ENCODE peak calls at places on chromosome 14, in ten cellular contexts. Q is endothelial cell; U is left ventricle myocardium inferior; V is T follicular helper cell; Z is left cardiac atrium; Y is lower lobe of right lung; C is CD8-positive, alpha-beta T cell; W is astrocyte of the cerebellum; M is Ammon's horn; S is Right ventricle myocardium inferior. O is an unnamed sample.

GRCh38 chr14:22271838-22272237 is 317.2 kb downstream of the DAD1 start:
- DNase-seq in S (no peak), V (no peak), W (no peak), Q (no peak), M (no peak), Z (no peak), C (no peak), Y (no peak), U (no peak), O (no peak)

GRCh38 chr14:63901434-63902085 is 48.8 kb downstream of the SYNE2 start:
- DNase-seq in Q (no peak), V (no peak), S (no peak), Z (no peak), W (peak), U (no peak), C (no peak), Y (no peak), M (no peak), O (no peak)

GRCh38 chr14:33617154-33617553 is 333.7 kb downstream of the EGLN3 start:
- DNase-seq in S (no peak), Q (no peak), U (no peak), W (peak), V (no peak), M (no peak), C (no peak), Y (no peak), Z (no peak), O (no peak)

GRCh38 chr14:74508292-74508731 is 14.7 kb downstream of the ISCA2 start:
- DNase-seq in W (no peak), V (no peak), Z (no peak), S (no peak), U (no peak), Q (peak), C (no peak), Y (no peak), M (no peak), O (peak)

GRCh38 chr14:53190938-53191337 is 37.8 kb upstream of the DDHD1 start:
- DNase-seq in W (no peak), C (no peak), Y (no peak), M (peak), U (no peak), Z (no peak), Q (no peak), V (no peak), S (no peak), O (no peak)

GRCh38 chr14:68160269-68160668 is 340.7 kb downstream of the RAD51B start:
- DNase-seq in Q (no peak), M (no peak), Z (no peak), W (no peak), U (no peak), Y (no peak), C (no peak), S (no peak), V (no peak), O (no peak)

GRCh38 chr14:51240804-51241380 is 845 bp downstream of the TMX1 start:
- DNase-seq in U (no peak), V (no peak), Z (no peak), C (no peak), S (no peak), Y (no peak), W (no peak), M (no peak), Q (no peak), O (no peak)

GRCh38 chr14:77347746-77348145 is 26.9 kb downstream of the GSTZ1 start:
- DNase-seq in V (no peak), C (no peak), Q (no peak), W (no peak), U (no peak), M (no peak), Y (no peak), S (no peak), Z (no peak), O (no peak)

GRCh38 chr14:73457935-73458218 is 469 bp downstream of the NUMB start:
- DNase-seq in C (no peak), V (no peak), W (no peak), Z (no peak), Y (peak), U (peak), S (peak), M (peak), Q (no peak), O (no peak)

GRCh38 chr14:22850944-22851790 is 14.8 kb downstream of the MMP14 start:
- DNase-seq in Q (peak), M (peak), W (peak), C (no peak), U (peak), Y (peak), Z (peak), V (no peak), S (peak), O (peak)

GRCh38 chr14:44846232-44846824 is 115.4 kb downstream of the KLHL28 start:
- DNase-seq in V (no peak), Z (no peak), W (peak), Y (no peak), C (no peak), Q (peak), S (no peak), U (no peak), M (peak), O (no peak)

GRCh38 chr14:79136437-79137430 is 966.6 kb downstream of the NRXN3 start:
- DNase-seq in M (no peak), S (no peak), Q (no peak), Y (no peak), V (no peak), Z (no peak), W (peak), C (no peak), U (no peak), O (no peak)

GRCh38 chr14:34460841-34461240 is 1.2 kb downstream of the SPTSSA start:
- DNase-seq in V (no peak), Q (no peak), U (no peak), W (peak), M (no peak), C (no peak), Y (no peak), Z (no peak), S (no peak), O (no peak)

GRCh38 chr14:90154110-90154509 is 92.3 kb downstream of the KCNK13 start:
- DNase-seq in Y (no peak), V (no peak), S (no peak), M (no peak), U (no peak), Z (no peak), W (no peak), C (no peak), Q (no peak), O (no peak)

GRCh38 chr14:64721391-64721791 is 17.2 kb downstream of the PLEKHG3 start:
- DNase-seq in Q (no peak), U (no peak), V (no peak), C (no peak), M (peak), Y (no peak), W (peak), Z (peak), S (no peak), O (no peak)

GRCh38 chr14:94485944-94486841 is 10.2 kb upstream of the SERPINA9 start:
- DNase-seq in C (peak), Q (peak), Y (peak), V (peak), Z (peak), W (peak), S (peak), M (peak), U (peak), O (peak)

GRCh38 chr14:59126714-59127436 is 61.6 kb upstream of the DAAM1 start:
- DNase-seq in V (peak), Z (no peak), U (no peak), Q (peak), M (peak), C (no peak), S (no peak), W (peak), Y (no peak), O (no peak)

GRCh38 chr14:104512061-104512460 is 67.5 kb upstream of the C14orf180 start:
- DNase-seq in S (no peak), Y (no peak), Z (no peak), W (no peak), C (no peak), V (no peak), Q (no peak), U (no peak), M (no peak), O (no peak)

GRCh38 chr14:61607570-61608244 is 87.6 kb upstream of the HIF1A start:
- DNase-seq in M (no peak), W (no peak), V (no peak), C (no peak), Y (no peak), S (no peak), Q (peak), U (no peak), Z (no peak), O (no peak)

GRCh38 chr14:63249112-63249511 is 44.9 kb downstream of the RHOJ start:
- DNase-seq in Q (no peak), V (no peak), Y (no peak), C (no peak), Z (peak), W (peak), M (peak), S (no peak), U (no peak), O (no peak)

GRCh38 chr14:99342906-99343305 is 70.9 kb upstream of the BCL11B start:
- DNase-seq in Q (no peak), M (no peak), U (no peak), W (no peak), Z (no peak), C (no peak), S (no peak), V (no peak), Y (no peak), O (no peak)

GRCh38 chr14:55416866-55417265 is 5.2 kb upstream of the ATG14 start:
- DNase-seq in Q (peak), Y (no peak), M (no peak), C (no peak), Z (no peak), W (no peak), U (no peak), S (no peak), V (no peak), O (no peak)

O was measured in upper lobe of left lung.